ENCODE peak calls at places on chromosomes 11 and 22, in four cellular contexts. M, R, Z and C are unnamed samples.

GRCh38 chr11:65478411-65479183 is 20.2 kb upstream of the MALAT1 start:
- DNase-seq in Z (no peak), R (no peak), M (peak; percentile 75), C (no peak)

GRCh38 chr11:34308821-34309585 is 48.8 kb downstream of the ABTB2 start:
- DNase-seq in R (no peak), M (no peak), Z (no peak), C (no peak)

GRCh38 chr11:94574193-94574961 is 7.2 kb downstream of the PIWIL4 start:
- DNase-seq in Z (no peak), R (no peak), M (peak; percentile 64), C (no peak)

GRCh38 chr11:20707876-20708275 is 38.5 kb downstream of the NELL1 start:
- DNase-seq in M (no peak), Z (no peak), R (no peak), C (no peak)

GRCh38 chr11:106391771-106392412 is 314.4 kb downstream of the AASDHPPT start:
- DNase-seq in M (no peak), R (no peak), Z (no peak), C (no peak)

GRCh38 chr11:128029219-128029722 is 558.1 kb downstream of the ETS1 start:
- DNase-seq in M (no peak), Z (no peak), R (no peak), C (no peak)

GRCh38 chr22:46777609-46777970 is 15.1 kb downstream of the TBC1D22A start:
- DNase-seq in M (peak; percentile 65), Z (no peak), R (no peak), C (no peak)

GRCh38 chr11:6845383-6845782 is at the start of gene OR10A5:
- DNase-seq in M (no peak), R (no peak), Z (no peak), C (no peak)

GRCh38 chr22:37657590-37658132 is 862 bp upstream of the PDXP start:
- DNase-seq in M (no peak), R (peak; percentile 47), Z (no peak), C (no peak)

GRCh38 chr11:126731526-126731925 is 269.0 kb downstream of the KIRREL3 start:
- DNase-seq in R (no peak), M (no peak), Z (no peak), C (no peak)

GRCh38 chr11:60844870-60845221 is 2.9 kb downstream of the CCDC86 start:
- DNase-seq in M (no peak), Z (no peak), R (no peak), C (no peak)

GRCh38 chr22:23774922-23775436 is 2.3 kb downstream of the MMP11 start:
- DNase-seq in M (no peak), R (no peak), Z (no peak), C (no peak)

GRCh38 chr11:636511-637332 is at the start of gene DRD4:
- DNase-seq in M (no peak), Z (no peak), R (peak; percentile 65), C (no peak)

GRCh38 chr11:132941024-132941646 is 591.2 kb downstream of the OPCML start:
- DNase-seq in R (peak; percentile 66), M (no peak), Z (no peak), C (no peak)

GRCh38 chr11:19519912-19520641 is 192.6 kb upstream of the NAV2 start:
- DNase-seq in R (no peak), M (no peak), Z (no peak), C (no peak)

GRCh38 chr11:66299189-66299588 is 7.5 kb downstream of the TMEM151A start:
- DNase-seq in R (no peak), M (no peak), Z (no peak), C (no peak)

GRCh38 chr11:111322534-111322933 is 24.2 kb downstream of the POU2AF3 start:
- DNase-seq in M (no peak), R (no peak), Z (no peak), C (no peak)

GRCh38 chr22:47046411-47047065 is 284.1 kb downstream of the TBC1D22A start:
- DNase-seq in M (peak; percentile 54), R (no peak), Z (no peak), C (no peak)

GRCh38 chr22:49710746-49711145 is 116.9 kb downstream of the BRD1 start:
- DNase-seq in M (no peak), Z (no peak), R (no peak), C (no peak)

GRCh38 chr11:69425895-69426544 is 55.4 kb upstream of the LINC01488 start:
- DNase-seq in M (no peak), Z (no peak), R (no peak), C (no peak)

GRCh38 chr11:118820412-118821357 is 29.7 kb upstream of the DDX6 start:
- DNase-seq in M (peak; percentile 65), R (peak; percentile 46), Z (peak; percentile 82), C (peak; percentile 18)

GRCh38 chr22:49569286-49570031 is 258.2 kb downstream of the BRD1 start:
- DNase-seq in R (no peak), M (peak; percentile 35), Z (no peak), C (no peak)

GRCh38 chr11:17846852-17847453 is 112.4 kb downstream of the KCNC1 start:
- DNase-seq in R (peak; percentile 34), Z (no peak), M (no peak), C (no peak)

GRCh38 chr11:132072880-132073213 is 702.4 kb downstream of the NTM start:
- DNase-seq in M (no peak), R (no peak), Z (no peak), C (no peak)

GRCh38 chr22:29719894-29720645 is at the start of gene CABP7:
- DNase-seq in R (peak; percentile 42), Z (no peak), M (no peak), C (no peak)

GRCh38 chr22:40714514-40714966 is 35.3 kb downstream of the MCHR1 start:
- DNase-seq in M (no peak), Z (peak; percentile 62), R (peak; percentile 77), C (peak; percentile 53)

GRCh38 chr22:35883028-35883620 is 145.5 kb downstream of the RBFOX2 start:
- DNase-seq in M (no peak), Z (peak; percentile 32), R (peak; percentile 33), C (no peak)

GRCh38 chr11:107011977-107012376 is 6.3 kb downstream of the GUCY1A2 start:
- DNase-seq in R (no peak), M (no peak), Z (no peak), C (no peak)

GRCh38 chr11:8283510-8284272 is 20.0 kb upstream of the LMO1 start:
- DNase-seq in M (no peak), R (peak; percentile 69), Z (no peak), C (no peak)

GRCh38 chr11:131597875-131598274 is 227.5 kb downstream of the NTM start:
- DNase-seq in R (no peak), Z (no peak), M (no peak), C (no peak)

GRCh38 chr11:80365315-80365714 is 924.5 kb upstream of the TENM4 start:
- DNase-seq in M (no peak), Z (no peak), R (no peak), C (no peak)

GRCh38 chr22:27639180-27640086 is 162.1 kb downstream of the MN1 start:
- DNase-seq in R (no peak), Z (no peak), M (no peak), C (no peak)

GRCh38 chr11:19121646-19122045 is 4.7 kb downstream of the ZDHHC13 start:
- DNase-seq in R (no peak), Z (no peak), M (no peak), C (no peak)

GRCh38 chr11:856397-856796 is 13.7 kb downstream of the TSPAN4 start:
- DNase-seq in Z (no peak), M (no peak), R (no peak), C (no peak)

GRCh38 chr11:125338886-125339811 is 156.9 kb downstream of the FEZ1 start:
- DNase-seq in M (peak; percentile 41), R (no peak), Z (no peak), C (no peak)

GRCh38 chr22:31241936-31242335 is 29.8 kb downstream of the LIMK2 start:
- DNase-seq in R (no peak), M (no peak), Z (no peak), C (no peak)

GRCh38 chr11:64305075-64305690 is at the start of gene ESRRA:
- DNase-seq in M (peak; percentile 100), Z (peak; percentile 100), R (peak; percentile 100), C (peak; percentile 89)
- H3K4me3 ChIP-seq in M (peak within 1 kb of the TSS; percentile 84), Z (peak within 1 kb of the TSS; percentile 77), R (peak within 1 kb of the TSS; percentile 91), C (peak within 1 kb of the TSS; percentile 56)

DNA sequence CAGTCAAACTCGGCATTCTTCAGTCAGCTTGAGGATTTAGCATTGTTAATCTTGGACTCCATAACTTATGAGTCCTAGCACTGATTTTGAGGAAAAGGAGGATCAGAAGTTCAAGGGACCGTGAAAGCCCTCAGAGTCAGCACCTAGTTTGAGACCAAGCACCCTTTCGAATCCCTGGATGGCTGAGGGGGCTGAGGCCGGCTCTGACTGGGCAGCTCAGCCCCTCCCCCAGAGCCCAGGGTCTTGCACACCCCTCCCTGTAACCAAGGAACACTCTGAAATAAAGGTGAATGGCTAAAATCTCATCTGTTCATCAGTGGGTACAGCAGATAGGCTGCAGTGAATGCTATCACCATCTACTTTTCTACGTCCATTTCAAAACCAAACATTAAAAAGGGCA is 27.3 kb downstream of the SLC25A18 start:
- DNase-seq in M (no peak), R (no peak), Z (no peak), C (no peak)
- TF ChIP-seq CTCF in M (no peak), R (no peak), Z (no peak), C (no peak)

GRCh38 chr11:63767415-63768231 is 952 bp downstream of the ZFTA start:
- DNase-seq in M (peak; percentile 80), Z (peak; percentile 58), R (peak; percentile 99), C (peak; percentile 26)
- H3K27me3 ChIP-seq in M (no peaks in the 10 kb centered on the region), Z (no peaks in the 10 kb centered on the region), R (peaks cover 30% of the 10 kb centered on the region), C (no peaks in the 10 kb centered on the region)

GRCh38 chr11:67421421-67422031 is 6.0 kb downstream of the CARNS1 start:
- DNase-seq in Z (no peak), M (no peak), R (no peak), C (no peak)

GRCh38 chr11:67419330-67420049 is 4.0 kb downstream of the CARNS1 start:
- DNase-seq in R (no peak), M (no peak), Z (no peak), C (no peak)

GRCh38 chr11:67420147-67420645 is 4.7 kb downstream of the CARNS1 start:
- DNase-seq in Z (no peak), R (no peak), M (no peak), C (no peak)

GRCh38 chr11:67422894-67423293 is 5.4 kb upstream of the RPS6KB2 start:
- DNase-seq in Z (peak; percentile 77), M (no peak), R (peak; percentile 38), C (no peak)

GRCh38 chr11:67420646-67421420 is 5.4 kb downstream of the CARNS1 start:
- DNase-seq in R (peak; percentile 96), Z (peak; percentile 100), M (peak; percentile 97), C (no peak)
- H3K4me3 ChIP-seq in R (peak overlapping the region; percentile 67), Z (peak overlapping the region; percentile 69), M (peak overlapping the region; percentile 87), C (peak overlapping the region; percentile 35)